ENCODE peak calls at places on chromosomes 7 and 10, in eight cellular contexts. One of them, this sample, is unnamed.

GRCh38 chr7:11539853-11540252 is 292.1 kb downstream of the THSD7A start:
- DNase-seq in fibroblast of villous mesenchyme: peak; percentile 63
- DNase-seq in GM23338: no peak
- DNase-seq in mesothelial cell of epicardium: no peak
- DNase-seq in osteoblast: no peak
- DNase-seq in AG09319: no peak
- DNase-seq in osteocyte: no peak
- DNase-seq in kidney: no peak
- DNase-seq in this sample: no peak

GRCh38 chr7:151506901-151507382 is 12.8 kb downstream of the RHEB start:
- DNase-seq in fibroblast of villous mesenchyme: no peak
- DNase-seq in GM23338: no peak
- DNase-seq in mesothelial cell of epicardium: no peak
- DNase-seq in osteoblast: no peak
- DNase-seq in AG09319: no peak
- DNase-seq in osteocyte: no peak
- DNase-seq in kidney: no peak
- DNase-seq in this sample: no peak

GRCh38 chr10:19917756-19918478 is 101.7 kb downstream of the PLXDC2 start:
- DNase-seq in fibroblast of villous mesenchyme: no peak
- DNase-seq in GM23338: peak; percentile 66
- DNase-seq in mesothelial cell of epicardium: no peak
- DNase-seq in osteoblast: no peak
- DNase-seq in AG09319: no peak
- DNase-seq in osteocyte: no peak
- DNase-seq in kidney: no peak
- DNase-seq in this sample: no peak

GRCh38 chr7:96321670-96322372 is at the start of gene SLC25A13:
- DNase-seq in fibroblast of villous mesenchyme: peak; percentile 90
- DNase-seq in GM23338: peak; percentile 89
- DNase-seq in mesothelial cell of epicardium: peak; percentile 68
- DNase-seq in osteoblast: peak; percentile 98
- DNase-seq in AG09319: peak; percentile 65
- DNase-seq in osteocyte: peak; percentile 92
- DNase-seq in kidney: peak; percentile 98
- DNase-seq in this sample: peak; percentile 94

GRCh38 chr7:98242934-98243333 is 9.1 kb downstream of the TECPR1 start:
- DNase-seq in fibroblast of villous mesenchyme: no peak
- DNase-seq in GM23338: no peak
- DNase-seq in mesothelial cell of epicardium: no peak
- DNase-seq in osteoblast: no peak
- DNase-seq in AG09319: no peak
- DNase-seq in osteocyte: no peak
- DNase-seq in kidney: no peak
- DNase-seq in this sample: no peak

GRCh38 chr7:148914208-148914777 is 30.2 kb upstream of the EZH2 start:
- DNase-seq in fibroblast of villous mesenchyme: peak; percentile 58
- DNase-seq in GM23338: no peak
- DNase-seq in mesothelial cell of epicardium: no peak
- DNase-seq in osteoblast: no peak
- DNase-seq in AG09319: no peak
- DNase-seq in osteocyte: no peak
- DNase-seq in kidney: no peak
- DNase-seq in this sample: no peak

GRCh38 chr10:43685744-43686143 is 37.1 kb upstream of the ZNF32 start:
- DNase-seq in fibroblast of villous mesenchyme: no peak
- DNase-seq in GM23338: no peak
- DNase-seq in mesothelial cell of epicardium: no peak
- DNase-seq in osteoblast: no peak
- DNase-seq in AG09319: no peak
- DNase-seq in osteocyte: no peak
- DNase-seq in kidney: no peak
- DNase-seq in this sample: no peak

GRCh38 chr7:6385110-6385792 is 62.5 kb downstream of the DAGLB start:
- DNase-seq in fibroblast of villous mesenchyme: peak; percentile 95
- DNase-seq in GM23338: no peak
- DNase-seq in mesothelial cell of epicardium: no peak
- DNase-seq in osteoblast: peak; percentile 78
- DNase-seq in AG09319: peak; percentile 62
- DNase-seq in osteocyte: no peak
- DNase-seq in kidney: no peak
- DNase-seq in this sample: no peak

GRCh38 chr7:7738622-7739021 is 20.2 kb upstream of the RPA3 start:
- DNase-seq in fibroblast of villous mesenchyme: no peak
- DNase-seq in GM23338: no peak
- DNase-seq in mesothelial cell of epicardium: no peak
- DNase-seq in osteoblast: no peak
- DNase-seq in AG09319: no peak
- DNase-seq in osteocyte: no peak
- DNase-seq in kidney: no peak
- DNase-seq in this sample: no peak

GRCh38 chr7:135768467-135768866 is 19.9 kb upstream of the FAM180A start:
- DNase-seq in fibroblast of villous mesenchyme: no peak
- DNase-seq in GM23338: no peak
- DNase-seq in mesothelial cell of epicardium: no peak
- DNase-seq in osteoblast: no peak
- DNase-seq in AG09319: no peak
- DNase-seq in osteocyte: peak; percentile 27
- DNase-seq in kidney: no peak
- DNase-seq in this sample: no peak

GRCh38 chr7:30928254-30928872 is 16.7 kb downstream of the AQP1 start:
- DNase-seq in fibroblast of villous mesenchyme: no peak
- DNase-seq in GM23338: no peak
- DNase-seq in mesothelial cell of epicardium: peak; percentile 33
- DNase-seq in osteoblast: peak; percentile 53
- DNase-seq in AG09319: no peak
- DNase-seq in osteocyte: peak; percentile 62
- DNase-seq in kidney: peak; percentile 34
- DNase-seq in this sample: no peak

GRCh38 chr10:112655722-112656121 is 208.7 kb downstream of the VTI1A start:
- DNase-seq in fibroblast of villous mesenchyme: no peak
- DNase-seq in GM23338: no peak
- DNase-seq in mesothelial cell of epicardium: no peak
- DNase-seq in osteoblast: no peak
- DNase-seq in AG09319: no peak
- DNase-seq in osteocyte: no peak
- DNase-seq in kidney: no peak
- DNase-seq in this sample: no peak

GRCh38 chr7:29878081-29878688 is 71.9 kb downstream of the WIPF3 start:
- DNase-seq in fibroblast of villous mesenchyme: peak; percentile 55
- DNase-seq in GM23338: peak; percentile 43
- DNase-seq in mesothelial cell of epicardium: no peak
- DNase-seq in osteoblast: peak; percentile 76
- DNase-seq in AG09319: no peak
- DNase-seq in osteocyte: no peak
- DNase-seq in kidney: no peak
- DNase-seq in this sample: no peak

GRCh38 chr7:63899691-63900393 is 98.8 kb upstream of the ZNF722 start:
- DNase-seq in fibroblast of villous mesenchyme: no peak
- DNase-seq in GM23338: no peak
- DNase-seq in mesothelial cell of epicardium: no peak
- DNase-seq in osteoblast: no peak
- DNase-seq in AG09319: no peak
- DNase-seq in osteocyte: no peak
- DNase-seq in kidney: peak; percentile 94
- DNase-seq in this sample: no peak

GRCh38 chr10:28263136-28263857 is 39.6 kb downstream of the MPP7 start:
- DNase-seq in fibroblast of villous mesenchyme: no peak
- DNase-seq in GM23338: peak; percentile 34
- DNase-seq in mesothelial cell of epicardium: no peak
- DNase-seq in osteoblast: no peak
- DNase-seq in AG09319: no peak
- DNase-seq in osteocyte: no peak
- DNase-seq in kidney: no peak
- DNase-seq in this sample: no peak

GRCh38 chr10:99659868-99660366 is 608 bp downstream of the ENTPD7 start:
- DNase-seq in fibroblast of villous mesenchyme: peak; percentile 6
- DNase-seq in GM23338: peak; percentile 30
- DNase-seq in mesothelial cell of epicardium: no peak
- DNase-seq in osteoblast: peak; percentile 62
- DNase-seq in AG09319: no peak
- DNase-seq in osteocyte: no peak
- DNase-seq in kidney: no peak
- DNase-seq in this sample: no peak

GRCh38 chr7:120591-120991 is 71.8 kb upstream of the FAM20C start:
- DNase-seq in fibroblast of villous mesenchyme: no peak
- DNase-seq in GM23338: peak; percentile 39
- DNase-seq in mesothelial cell of epicardium: no peak
- DNase-seq in osteoblast: no peak
- DNase-seq in AG09319: no peak
- DNase-seq in osteocyte: no peak
- DNase-seq in kidney: no peak
- DNase-seq in this sample: no peak

DNA sequence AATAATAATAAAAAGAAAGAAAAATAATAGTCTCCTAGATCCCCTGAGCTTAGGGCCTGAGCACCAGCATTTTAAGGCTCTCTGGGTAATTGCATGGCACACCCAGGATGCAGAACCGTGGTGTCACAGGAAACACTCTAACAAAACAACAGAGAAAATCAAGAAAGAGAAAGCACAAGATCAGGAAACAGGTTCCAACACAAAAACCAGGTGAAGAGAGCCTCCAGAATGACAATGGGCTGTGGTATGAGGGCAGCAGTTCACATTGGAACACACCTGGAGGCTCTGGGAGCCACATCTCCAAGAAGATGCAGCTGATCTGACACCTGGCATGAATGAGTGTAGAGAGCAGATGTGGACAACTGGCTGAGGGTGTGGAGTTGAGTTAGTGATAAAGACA is 7.1 kb downstream of the MMRN2 start:
- DNase-seq in fibroblast of villous mesenchyme: no peak
- DNase-seq in GM23338: no peak
- DNase-seq in mesothelial cell of epicardium: no peak
- DNase-seq in osteoblast: peak; percentile 44
- DNase-seq in AG09319: no peak
- DNase-seq in osteocyte: no peak
- DNase-seq in kidney: no peak
- DNase-seq in this sample: no peak
- TF ChIP-seq CTCF in fibroblast of villous mesenchyme: no peak
- TF ChIP-seq CTCF in GM23338: no peak
- TF ChIP-seq CTCF in mesothelial cell of epicardium: no peak
- TF ChIP-seq CTCF in osteoblast: no peak
- TF ChIP-seq CTCF in AG09319: no peak
- TF ChIP-seq CTCF in osteocyte: no peak
- TF ChIP-seq CTCF in kidney: no peak
- TF ChIP-seq CTCF in this sample: no peak

GRCh38 chr7:37234928-37235327 is 213.7 kb downstream of the ELMO1 start:
- DNase-seq in fibroblast of villous mesenchyme: no peak
- DNase-seq in GM23338: peak; percentile 70
- DNase-seq in mesothelial cell of epicardium: no peak
- DNase-seq in osteoblast: no peak
- DNase-seq in AG09319: no peak
- DNase-seq in osteocyte: no peak
- DNase-seq in kidney: no peak
- DNase-seq in this sample: no peak
- TF ChIP-seq CTCF in fibroblast of villous mesenchyme: peak; percentile 21
- TF ChIP-seq CTCF in GM23338: peak; percentile 92
- TF ChIP-seq CTCF in mesothelial cell of epicardium: peak; percentile 60
- TF ChIP-seq CTCF in osteoblast: no peak
- TF ChIP-seq CTCF in AG09319: peak; percentile 23
- TF ChIP-seq CTCF in osteocyte: peak; percentile 42
- TF ChIP-seq CTCF in kidney: peak; percentile 56
- TF ChIP-seq CTCF in this sample: peak; percentile 63

DNA sequence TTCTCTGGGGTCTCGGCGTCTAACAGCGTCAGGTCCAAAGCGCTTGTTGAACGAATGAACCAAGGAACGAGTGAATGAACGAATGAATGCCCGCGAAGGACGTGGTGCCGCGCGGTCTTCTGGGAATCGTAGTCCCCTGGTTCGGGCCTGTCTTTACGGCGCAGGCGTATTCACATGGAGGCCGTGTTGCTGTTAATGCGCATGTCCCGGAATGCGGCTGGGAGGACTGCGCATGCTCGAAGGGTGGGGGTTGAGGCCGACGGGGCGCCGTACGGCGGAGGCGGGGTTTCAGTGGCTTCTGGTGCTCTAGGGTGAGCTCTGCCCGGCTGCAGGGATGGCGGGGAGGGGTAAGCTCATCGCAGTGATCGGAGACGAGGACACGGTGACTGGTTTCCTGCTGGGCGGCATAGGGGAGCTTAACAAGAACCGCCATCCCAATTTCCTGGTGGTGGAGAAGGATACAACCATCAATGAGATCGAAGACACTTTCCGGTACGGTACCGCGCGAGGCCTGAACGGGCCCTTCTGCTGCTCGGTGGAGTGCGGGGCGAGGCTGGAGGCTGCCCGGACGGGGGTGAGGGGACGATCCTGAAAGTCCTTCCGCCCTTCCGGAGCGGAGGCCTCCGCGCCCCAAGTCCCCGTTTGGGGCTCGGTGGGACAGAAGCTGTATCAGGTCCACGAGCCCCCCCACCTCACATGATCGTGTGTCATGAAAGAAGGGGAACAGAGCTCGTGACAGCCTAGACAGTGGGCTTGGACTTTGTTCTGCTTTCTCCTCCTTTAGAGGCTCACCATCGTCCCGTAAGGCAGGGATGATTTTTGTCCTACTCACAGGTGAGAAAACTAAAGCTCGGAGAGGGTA is at the start of gene ATP6V1F:
- DNase-seq in fibroblast of villous mesenchyme: peak; percentile 98
- DNase-seq in GM23338: peak; percentile 97
- DNase-seq in mesothelial cell of epicardium: peak; percentile 100
- DNase-seq in osteoblast: peak; percentile 100
- DNase-seq in AG09319: peak; percentile 93
- DNase-seq in osteocyte: peak; percentile 100
- DNase-seq in kidney: peak; percentile 99
- DNase-seq in this sample: peak; percentile 98
- TF ChIP-seq CTCF in fibroblast of villous mesenchyme: peak; percentile 8
- TF ChIP-seq CTCF in GM23338: no peak
- TF ChIP-seq CTCF in mesothelial cell of epicardium: no peak
- TF ChIP-seq CTCF in osteoblast: no peak
- TF ChIP-seq CTCF in AG09319: no peak
- TF ChIP-seq CTCF in osteocyte: no peak
- TF ChIP-seq CTCF in kidney: no peak
- TF ChIP-seq CTCF in this sample: no peak

DNA sequence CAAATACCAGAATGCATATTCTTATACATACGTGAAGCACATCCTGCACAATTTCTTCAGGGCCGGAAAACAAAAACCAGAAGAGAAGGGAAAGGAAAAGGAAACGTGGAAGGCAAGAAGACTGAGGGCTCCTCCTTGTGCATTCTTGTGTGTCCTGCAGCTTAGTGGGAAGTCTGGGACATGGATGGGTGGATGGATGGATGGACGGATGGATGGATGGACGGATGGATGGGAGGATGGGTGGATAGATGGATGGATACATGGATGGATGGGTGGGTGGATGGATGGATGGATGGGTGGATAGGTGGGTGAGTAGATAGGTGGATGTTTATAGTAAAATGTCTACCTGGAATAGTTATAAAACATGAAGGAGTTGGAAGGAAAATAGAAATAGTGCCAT is 30.8 kb upstream of the SLC35B4 start:
- DNase-seq in fibroblast of villous mesenchyme: no peak
- DNase-seq in GM23338: no peak
- DNase-seq in mesothelial cell of epicardium: no peak
- DNase-seq in osteoblast: no peak
- DNase-seq in AG09319: no peak
- DNase-seq in osteocyte: no peak
- DNase-seq in kidney: no peak
- DNase-seq in this sample: no peak
- TF ChIP-seq CTCF in fibroblast of villous mesenchyme: no peak
- TF ChIP-seq CTCF in GM23338: no peak
- TF ChIP-seq CTCF in mesothelial cell of epicardium: no peak
- TF ChIP-seq CTCF in osteoblast: no peak
- TF ChIP-seq CTCF in AG09319: peak; percentile 7
- TF ChIP-seq CTCF in osteocyte: no peak
- TF ChIP-seq CTCF in kidney: no peak
- TF ChIP-seq CTCF in this sample: no peak

This sample was measured in right atrium auricular region.